ENCODE peak calls at places on chromosomes 13 and 19, in eight cellular contexts. D, S, U, H, T, K, L and Z are unnamed samples.

GRCh38 chr13:20161275-20161950 is 561 bp upstream of the GJA3 start:
- DNase-seq in D (peak), S (no peak), U (no peak), H (peak), T (no peak), K (no peak), L (no peak), Z (peak)

GRCh38 chr13:22967669-22968068 is 213.1 kb upstream of the SGCG start:
- DNase-seq in D (no peak), S (no peak), U (no peak), H (no peak), T (no peak), K (no peak), L (no peak), Z (no peak)

GRCh38 chr13:108780706-108781105 is 151.3 kb downstream of the MYO16 start:
- DNase-seq in D (no peak), S (no peak), U (no peak), H (no peak), T (no peak), K (no peak), L (no peak), Z (no peak)

GRCh38 chr13:48879854-48880253 is 95.9 kb upstream of the FNDC3A start:
- DNase-seq in D (no peak), S (no peak), U (no peak), H (no peak), T (no peak), K (no peak), L (no peak), Z (no peak)

GRCh38 chr19:5484398-5485285 is 29.4 kb downstream of the ZNRF4 start:
- DNase-seq in D (no peak), S (peak), U (no peak), H (peak), T (no peak), K (no peak), L (no peak), Z (no peak)

GRCh38 chr13:109256866-109257760 is 529.3 kb downstream of the IRS2 start:
- DNase-seq in D (peak), S (peak), U (no peak), H (peak), T (no peak), K (peak), L (peak), Z (no peak)

GRCh38 chr13:97327521-97328221 is 105.5 kb downstream of the MBNL2 start:
- DNase-seq in D (peak), S (peak), U (no peak), H (no peak), T (no peak), K (no peak), L (no peak), Z (no peak)

GRCh38 chr13:30047154-30047874 is 196.9 kb upstream of the UBL3 start:
- DNase-seq in D (no peak), S (peak), U (no peak), H (no peak), T (no peak), K (no peak), L (no peak), Z (no peak)

GRCh38 chr19:33245948-33246728 is 20.5 kb upstream of the SLC7A10 start:
- DNase-seq in D (no peak), S (no peak), U (no peak), H (no peak), T (peak), K (no peak), L (no peak), Z (no peak)

GRCh38 chr13:33284916-33285315 is 639 bp downstream of the STARD13 start:
- DNase-seq in D (peak), S (peak), U (no peak), H (no peak), T (no peak), K (peak), L (no peak), Z (no peak)

GRCh38 chr13:106867249-106867648 is 299.3 kb upstream of the ARGLU1 start:
- DNase-seq in D (peak), S (peak), U (no peak), H (no peak), T (no peak), K (peak), L (no peak), Z (no peak)

GRCh38 chr13:73698859-73699258 is 435.3 kb downstream of the KLF12 start:
- DNase-seq in D (no peak), S (peak), U (no peak), H (no peak), T (no peak), K (peak), L (no peak), Z (no peak)

GRCh38 chr19:7340959-7341837 is 7.5 kb upstream of the ARHGEF18 start:
- DNase-seq in D (peak), S (peak), U (peak), H (peak), T (peak), K (peak), L (peak), Z (peak)

GRCh38 chr13:60572003-60572792 is 175.2 kb downstream of the TDRD3 start:
- DNase-seq in D (peak), S (peak), U (no peak), H (no peak), T (no peak), K (peak), L (no peak), Z (no peak)